ENCODE peak calls at places on chromosomes 13 and 19, in seven cellular contexts. Z, S, K, D, E, C and F are unnamed samples.

GRCh38 chr13:23321534-23322241 is 111.8 kb downstream of the SACS start:
- DNase-seq in Z (peak), S (no peak), K (peak), D (peak), E (no peak), C (peak), F (peak)

GRCh38 chr19:36916991-36917390 is 859 bp downstream of the ZNF568 start:
- DNase-seq in Z (no peak), S (no peak), K (no peak), D (peak), E (no peak), C (peak), F (peak)

GRCh38 chr13:76799696-76800095 is 86.5 kb downstream of the KCTD12 start:
- DNase-seq in Z (no peak), S (no peak), K (no peak), D (no peak), E (no peak), C (no peak), F (peak)

GRCh38 chr13:102039264-102039663 is 362.6 kb downstream of the FGF14 start:
- DNase-seq in Z (no peak), S (no peak), K (no peak), D (no peak), E (no peak), C (no peak), F (no peak)

GRCh38 chr13:48908381-48909087 is 67.2 kb upstream of the FNDC3A start:
- DNase-seq in Z (no peak), S (no peak), K (no peak), D (peak), E (no peak), C (no peak), F (no peak)

GRCh38 chr13:98536729-98537128 is 40.2 kb downstream of the STK24 start:
- DNase-seq in Z (no peak), S (peak), K (no peak), D (no peak), E (no peak), C (no peak), F (no peak)

GRCh38 chr19:46984077-46985010 is 35.3 kb upstream of the NPAS1 start:
- DNase-seq in Z (no peak), S (no peak), K (no peak), D (peak), E (no peak), C (no peak), F (peak)

GRCh38 chr19:3450796-3451411 is 29.4 kb downstream of the SMIM24 start:
- DNase-seq in Z (peak), S (peak), K (peak), D (peak), E (no peak), C (peak), F (peak)

GRCh38 chr13:48783181-48783630 is 129.5 kb downstream of the CYSLTR2 start:
- DNase-seq in Z (peak), S (peak), K (peak), D (peak), E (peak), C (peak), F (peak)

GRCh38 chr19:685457-685931 is 9.3 kb downstream of the FSTL3 start:
- DNase-seq in Z (no peak), S (no peak), K (peak), D (no peak), E (no peak), C (no peak), F (no peak)

GRCh38 chr19:10105241-10106099 is 692 bp upstream of the PPAN start:
- DNase-seq in Z (peak), S (no peak), K (no peak), D (no peak), E (no peak), C (no peak), F (no peak)

GRCh38 chr13:74662895-74663294 is 528.7 kb upstream of the KLF12 start:
- DNase-seq in Z (no peak), S (no peak), K (peak), D (peak), E (no peak), C (no peak), F (no peak)

GRCh38 chr13:112994084-112994780 is 25.2 kb downstream of the MCF2L start:
- DNase-seq in Z (no peak), S (no peak), K (no peak), D (no peak), E (peak), C (no peak), F (no peak)

GRCh38 chr13:91240341-91240740 is 107.1 kb upstream of the MIR17HG start:
- DNase-seq in Z (no peak), S (no peak), K (no peak), D (no peak), E (no peak), C (no peak), F (no peak)

GRCh38 chr13:110518150-110518525 is 43.4 kb downstream of the RAB20 start:
- DNase-seq in Z (no peak), S (no peak), K (peak), D (no peak), E (no peak), C (no peak), F (no peak)

GRCh38 chr19:29771708-29772415 is 39.9 kb upstream of the CCNE1 start:
- DNase-seq in Z (no peak), S (no peak), K (no peak), D (peak), E (peak), C (no peak), F (no peak)

GRCh38 chr19:48491793-48492123 is 19.9 kb downstream of the LMTK3 start:
- DNase-seq in Z (no peak), S (no peak), K (no peak), D (no peak), E (peak), C (no peak), F (no peak)

GRCh38 chr13:48334534-48335127 is 31.1 kb downstream of the RB1 start:
- DNase-seq in Z (no peak), S (no peak), K (no peak), D (peak), E (no peak), C (peak), F (no peak)

GRCh38 chr13:50037788-50038187 is 22.5 kb downstream of the KCNRG start:
- DNase-seq in Z (no peak), S (no peak), K (no peak), D (no peak), E (no peak), C (no peak), F (no peak)

GRCh38 chr19:18733196-18733647 is 49.7 kb downstream of the CRTC1 start:
- DNase-seq in Z (no peak), S (no peak), K (peak), D (peak), E (no peak), C (no peak), F (no peak)

GRCh38 chr13:78603240-78603947 is at the start of gene POU4F1:
- DNase-seq in Z (no peak), S (no peak), K (peak), D (no peak), E (peak), C (no peak), F (no peak)

GRCh38 chr13:23391752-23392151 is 41.8 kb downstream of the SACS start:
- DNase-seq in Z (no peak), S (no peak), K (no peak), D (peak), E (no peak), C (no peak), F (no peak)

GRCh38 chr19:41907994-41908615 is 20.1 kb downstream of the ERFL start:
- DNase-seq in Z (no peak), S (no peak), K (no peak), D (no peak), E (peak), C (no peak), F (no peak)

GRCh38 chr19:7199613-7200533 is 94.3 kb downstream of the INSR start:
- DNase-seq in Z (no peak), S (no peak), K (no peak), D (peak), E (peak), C (no peak), F (peak)

GRCh38 chr13:80040219-80040976 is 300.5 kb downstream of the SPRY2 start:
- DNase-seq in Z (no peak), S (no peak), K (no peak), D (peak), E (no peak), C (peak), F (peak)
- H3K4me3 ChIP-seq in Z (no peak), S (no peak), K (no peak), D (no peak), E (no peak), C (no peak), F (no peak)

DNA sequence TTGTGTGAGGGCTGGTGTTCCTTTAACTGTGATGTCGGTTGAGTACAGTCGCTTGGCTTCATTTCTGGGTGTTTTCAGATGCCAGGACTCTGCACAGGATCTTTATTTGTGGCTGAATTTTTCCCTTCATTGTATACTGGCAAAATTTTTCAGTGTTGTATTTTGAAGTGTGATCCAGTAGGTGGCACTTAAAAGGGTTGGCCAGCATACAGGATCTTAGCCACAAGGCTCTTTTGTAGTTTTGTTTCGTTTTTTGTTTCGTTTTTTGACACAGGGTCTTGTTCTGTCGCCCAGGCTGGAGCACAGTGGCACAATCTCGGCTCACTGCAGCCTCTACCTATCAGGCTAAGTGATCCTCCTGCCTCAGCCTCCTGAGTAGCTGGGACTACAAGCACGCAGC is 8.7 kb downstream of the FCAR start:
- DNase-seq in Z (no peak), S (no peak), K (no peak), D (no peak), E (no peak), C (no peak), F (no peak)
- TF ChIP-seq CTCF in Z (no peak), S (no peak), K (no peak), D (no peak), E (no peak), C (no peak), F (no peak)

DNA sequence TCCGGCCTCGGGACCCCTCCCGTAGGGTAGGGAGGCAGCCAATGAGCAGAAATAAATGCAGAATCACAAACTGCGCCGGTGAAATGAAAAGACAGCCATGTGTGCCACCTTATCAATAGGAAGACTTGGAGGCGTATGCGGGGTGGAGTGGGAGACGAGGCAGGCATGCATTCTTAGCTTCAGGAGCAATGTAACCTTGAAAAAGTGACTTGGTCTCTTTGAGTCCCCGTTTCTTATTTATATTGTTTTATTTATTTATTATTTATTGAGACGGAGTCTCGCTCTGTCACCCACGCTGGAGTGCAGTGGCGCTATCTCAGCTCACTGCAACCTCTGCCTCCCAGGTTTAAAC is 16.0 kb downstream of the SSC5D start:
- DNase-seq in Z (no peak), S (no peak), K (no peak), D (no peak), E (no peak), C (no peak), F (no peak)
- H3K4me3 ChIP-seq in Z (peak), S (peak), K (no peak), D (no peak), E (no peak), C (no peak), F (no peak)

GRCh38 chr19:58021541-58022282 is 12.1 kb upstream of the ZSCAN1 start:
- DNase-seq in Z (no peak), S (no peak), K (no peak), D (peak), E (no peak), C (no peak), F (no peak)
- TF ChIP-seq CTCF in Z (peak), S (peak), K (peak), D (peak), E (no peak), C (peak), F (peak)

GRCh38 chr19:12800873-12801465 is 631 bp downstream of the PRDX2 start:
- DNase-seq in Z (no peak), S (no peak), K (peak), D (no peak), E (peak), C (no peak), F (no peak)
- H3K4me3 ChIP-seq in Z (peak), S (peak), K (peak), D (peak), E (peak), C (peak), F (peak)

GRCh38 chr13:70864731-70865130 is 756.5 kb upstream of the KLHL1 start:
- DNase-seq in Z (no peak), S (no peak), K (no peak), D (no peak), E (no peak), C (no peak), F (no peak)
- TF ChIP-seq CTCF in Z (no peak), S (no peak), K (no peak), D (no peak), E (no peak), C (no peak), F (no peak)